ENCODE peak calls at places on chromosomes 12 and 14, in six cellular contexts. A is tibial artery, V is RWPE1, B is psoas muscle, T is fibroblast of villous mesenchyme, M is adrenal gland. N is an unnamed sample.

GRCh38 chr14:92254786-92255185 is 68.2 kb upstream of the SLC24A4 start:
- DNase-seq in A (peak; percentile 69), V (no peak), B (peak; percentile 73), T (peak; percentile 7), M (peak; percentile 35), N (no peak)

GRCh38 chr14:61510736-61511557 is 184.4 kb upstream of the HIF1A start:
- DNase-seq in A (no peak), V (no peak), B (no peak), T (no peak), M (no peak), N (no peak)

GRCh38 chr14:33186656-33187055 is 248.0 kb downstream of the NPAS3 start:
- DNase-seq in A (no peak), V (no peak), B (no peak), T (no peak), M (no peak), N (peak; percentile 4)

GRCh38 chr12:48296586-48297396 is 53.9 kb downstream of the ZNF641 start:
- DNase-seq in A (peak; percentile 83), V (peak; percentile 44), B (peak; percentile 75), T (peak; percentile 76), M (peak; percentile 93), N (no peak)

GRCh38 chr12:69873429-69873828 is 48.4 kb downstream of the MYRFL start:
- DNase-seq in A (no peak), V (peak; percentile 57), B (no peak), T (no peak), M (no peak), N (peak; percentile 67)

GRCh38 chr14:20343855-20344205 is 395 bp downstream of the PARP2 start:
- DNase-seq in A (no peak), V (no peak), B (no peak), T (no peak), M (no peak), N (no peak)

GRCh38 chr12:12266389-12266872 is 413 bp downstream of the LRP6 start:
- DNase-seq in A (peak; percentile 67), V (peak; percentile 20), B (no peak), T (no peak), M (no peak), N (peak; percentile 27)

GRCh38 chr14:99757331-99758070 is 35.7 kb upstream of the EML1 start:
- DNase-seq in A (peak; percentile 58), V (peak; percentile 80), B (no peak), T (peak; percentile 98), M (peak; percentile 32), N (peak; percentile 91)

GRCh38 chr12:90366286-90366685 is 588.7 kb downstream of the CCER1 start:
- DNase-seq in A (no peak), V (no peak), B (no peak), T (peak; percentile 38), M (no peak), N (peak; percentile 20)

GRCh38 chr12:41967668-41968649 is 176.7 kb downstream of the GXYLT1 start:
- DNase-seq in A (no peak), V (no peak), B (no peak), T (peak; percentile 86), M (no peak), N (peak; percentile 6)

GRCh38 chr12:68428724-68429580 is 96.8 kb upstream of the MDM1 start:
- DNase-seq in A (no peak), V (no peak), B (no peak), T (peak; percentile 59), M (no peak), N (no peak)

GRCh38 chr14:74241611-74242005 is 2.4 kb downstream of the VSX2 start:
- DNase-seq in A (no peak), V (no peak), B (no peak), T (no peak), M (no peak), N (no peak)

GRCh38 chr12:93622485-93622884 is 50.0 kb downstream of the SOCS2 start:
- DNase-seq in A (no peak), V (no peak), B (no peak), T (peak; percentile 21), M (no peak), N (peak; percentile 68)

GRCh38 chr12:78121969-78122610 is 291.4 kb downstream of the NAV3 start:
- DNase-seq in A (no peak), V (no peak), B (no peak), T (no peak), M (no peak), N (no peak)

GRCh38 chr12:92696240-92696639 is 6.5 kb upstream of the PLEKHG7 start:
- DNase-seq in A (peak; percentile 71), V (no peak), B (peak; percentile 67), T (peak; percentile 66), M (peak; percentile 49), N (peak; percentile 57)

GRCh38 chr14:104536942-104537612 is 42.5 kb upstream of the C14orf180 start:
- DNase-seq in A (peak; percentile 12), V (peak; percentile 56), B (no peak), T (peak; percentile 45), M (peak; percentile 22), N (peak; percentile 76)

GRCh38 chr14:39562175-39562574 is 129.9 kb upstream of the FBXO33 start:
- DNase-seq in A (no peak), V (no peak), B (no peak), T (no peak), M (no peak), N (no peak)

GRCh38 chr12:70040141-70040540 is 203.1 kb upstream of the CNOT2 start:
- DNase-seq in A (no peak), V (no peak), B (no peak), T (peak; percentile 20), M (no peak), N (no peak)

GRCh38 chr14:49935526-49935925 is 42.6 kb downstream of the ARF6 start:
- DNase-seq in A (no peak), V (no peak), B (no peak), T (no peak), M (no peak), N (no peak)

GRCh38 chr14:63951025-63951424 is 98.2 kb downstream of the SYNE2 start:
- DNase-seq in A (no peak), V (no peak), B (no peak), T (no peak), M (no peak), N (no peak)

GRCh38 chr14:97218336-97218712 is 421.1 kb downstream of the VRK1 start:
- DNase-seq in A (no peak), V (no peak), B (no peak), T (no peak), M (no peak), N (no peak)

GRCh38 chr14:101365329-101366158 is 195.8 kb upstream of the DIO3 start:
- DNase-seq in A (peak; percentile 80), V (no peak), B (peak; percentile 72), T (peak; percentile 3), M (peak; percentile 30), N (no peak)

GRCh38 chr12:107734139-107734538 is 26.8 kb downstream of the PRDM4 start:
- DNase-seq in A (no peak), V (no peak), B (no peak), T (no peak), M (no peak), N (no peak)

GRCh38 chr12:107736914-107737313 is 24.0 kb downstream of the PRDM4 start:
- DNase-seq in A (no peak), V (no peak), B (no peak), T (no peak), M (no peak), N (no peak)

GRCh38 chr12:107730942-107731341 is 30.0 kb downstream of the PRDM4 start:
- DNase-seq in A (no peak), V (no peak), B (no peak), T (no peak), M (no peak), N (no peak)

GRCh38 chr12:107732365-107732764 is 28.6 kb downstream of the PRDM4 start:
- DNase-seq in A (no peak), V (no peak), B (no peak), T (no peak), M (no peak), N (no peak)

DNA sequence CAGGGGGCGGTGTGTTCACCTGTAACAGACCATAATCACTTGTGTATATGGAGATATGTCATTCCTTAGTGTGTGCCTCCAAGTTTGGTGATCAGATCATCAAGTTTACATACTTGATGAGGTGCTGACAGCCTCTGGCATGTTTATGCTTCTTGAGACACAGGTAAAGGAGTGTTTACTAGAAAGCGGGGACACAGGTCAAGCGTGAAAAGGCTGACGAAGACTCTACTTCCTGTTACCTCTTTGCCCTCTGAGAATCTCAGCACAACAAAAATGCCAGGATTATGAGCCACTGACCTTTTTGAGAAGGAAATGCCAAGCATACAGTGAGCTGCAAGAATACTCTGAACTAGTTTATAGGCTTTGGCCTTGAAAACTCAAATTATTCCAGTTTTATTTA is 29.6 kb downstream of the PRDM4 start:
- DNase-seq in A (no peak), V (peak; percentile 13), B (no peak), T (no peak), M (no peak), N (no peak)
- TF ChIP-seq CTCF in A (no peak), V (no peak), B (no peak), T (no peak), M (no peak), N (no peak)

GRCh38 chr14:30751646-30752416 is 122.5 kb upstream of the COCH start:
- DNase-seq in A (no peak), V (no peak), B (no peak), T (no peak), M (no peak), N (peak; percentile 23)
- TF ChIP-seq CTCF in A (no peak), V (no peak), B (no peak), T (no peak), M (no peak), N (no peak)

GRCh38 chr12:51390457-51391046 is 654 bp downstream of the GALNT6 start:
- DNase-seq in A (peak; percentile 48), V (no peak), B (no peak), T (no peak), M (no peak), N (no peak)

GRCh38 chr12:51388826-51389225 is 2.4 kb downstream of the GALNT6 start:
- DNase-seq in A (no peak), V (no peak), B (no peak), T (no peak), M (no peak), N (no peak)

GRCh38 chr12:51389302-51389999 is 1.8 kb downstream of the GALNT6 start:
- DNase-seq in A (peak; percentile 24), V (no peak), B (no peak), T (no peak), M (no peak), N (peak; percentile 67)

GRCh38 chr12:51392556-51393237 is 1.5 kb upstream of the GALNT6 start:
- DNase-seq in A (no peak), V (no peak), B (no peak), T (no peak), M (no peak), N (no peak)

GRCh38 chr12:51391047-51391837 is at the start of gene GALNT6:
- DNase-seq in A (no peak), V (peak; percentile 64), B (no peak), T (no peak), M (no peak), N (peak; percentile 58)
- TF ChIP-seq CTCF in A (no peak), V (no peak), B (no peak), T (no peak), M (no peak), N (no peak)

DNA sequence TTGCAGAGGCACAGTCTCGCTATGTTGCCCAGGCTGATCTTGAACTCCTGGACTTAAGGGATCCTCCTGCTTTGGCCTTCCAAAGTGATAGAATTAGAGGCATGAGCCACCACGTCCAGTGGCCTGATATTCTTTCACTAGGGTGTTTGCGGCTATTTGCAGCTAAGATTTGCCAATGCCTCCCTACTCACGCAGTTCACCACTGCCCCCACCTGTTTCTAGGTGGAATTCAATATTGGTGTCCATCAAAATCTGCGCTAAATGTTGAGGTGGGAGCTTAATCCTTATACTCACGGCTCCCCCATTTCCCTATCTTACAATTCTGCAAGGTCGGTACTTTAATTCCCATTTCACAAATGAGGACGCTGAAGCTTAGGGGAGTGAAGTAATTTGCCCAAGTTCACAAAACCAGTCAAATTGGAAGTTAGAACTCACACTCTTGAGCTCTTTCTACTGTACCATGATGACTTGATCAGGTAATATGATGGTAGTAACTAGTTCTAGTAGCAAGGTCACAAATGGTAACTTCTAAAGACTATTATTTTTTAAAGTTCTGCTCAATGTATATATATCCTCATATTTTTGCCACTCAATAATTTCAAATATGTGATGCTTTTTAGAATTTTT is 22.1 kb upstream of the LRRC9 start:
- DNase-seq in A (no peak), V (peak; percentile 27), B (no peak), T (no peak), M (peak; percentile 25), N (peak; percentile 73)
- TF ChIP-seq CTCF in A (peak; percentile 63), V (peak; percentile 52), B (peak; percentile 28), T (peak; percentile 28), M (peak; percentile 52), N (peak; percentile 84)

N was measured in MCF 10A.